ENCODE peak calls at places on chromosomes 6 and 20, in ten cellular contexts. I, J, L, Z, F, G, B, X, E and Y are unnamed samples.

GRCh38 chr6:46011241-46012085 is 4.2 kb downstream of the CLIC5 start:
- DNase-seq in G (no peak), X (no peak), E (no peak), B (no peak), I (no peak), Z (peak), F (peak), L (no peak), J (no peak), Y (no peak)

GRCh38 chr6:1285589-1286340 is 26.1 kb upstream of the FOXQ1 start:
- DNase-seq in L (no peak), E (no peak), G (peak), Z (no peak), B (no peak), F (peak), J (no peak), I (peak), X (no peak), Y (no peak)

GRCh38 chr20:35327074-35327976 is 35.1 kb upstream of the FAM83C start:
- DNase-seq in I (peak), G (no peak), X (no peak), Z (no peak), E (no peak), J (no peak), L (no peak), F (no peak), B (peak), Y (no peak)

GRCh38 chr6:111938710-111939109 is 65.5 kb upstream of the FYN start:
- DNase-seq in E (no peak), X (no peak), L (no peak), I (peak), F (peak), G (peak), B (no peak), J (no peak), Z (no peak), Y (no peak)

GRCh38 chr20:38354227-38354626 is 7.9 kb downstream of the LBP start:
- DNase-seq in G (no peak), I (no peak), L (no peak), B (no peak), X (no peak), F (no peak), J (no peak), Z (no peak), E (no peak), Y (no peak)

GRCh38 chr20:50704971-50705370 is 13.6 kb upstream of the RIPOR3 start:
- DNase-seq in J (no peak), Z (no peak), G (peak), E (no peak), F (no peak), I (peak), L (no peak), B (no peak), X (no peak), Y (no peak)

GRCh38 chr6:151482290-151482689 is 11.5 kb upstream of the CCDC170 start:
- DNase-seq in F (no peak), G (peak), B (no peak), L (no peak), X (no peak), I (peak), Z (no peak), E (no peak), J (no peak), Y (no peak)

GRCh38 chr20:57622579-57623381 is 2.6 kb upstream of the ZBP1 start:
- DNase-seq in I (peak), F (peak), Z (peak), B (peak), J (no peak), X (peak), E (no peak), L (peak), G (peak), Y (peak)

GRCh38 chr6:98998103-98998502 is 50.4 kb upstream of the FBXL4 start:
- DNase-seq in B (no peak), I (no peak), E (no peak), J (no peak), F (no peak), G (no peak), Z (no peak), X (no peak), L (no peak), Y (no peak)

GRCh38 chr6:14965340-14966102 is 280.3 kb upstream of the JARID2 start:
- DNase-seq in L (no peak), G (peak), F (no peak), X (no peak), B (no peak), J (no peak), E (no peak), Z (no peak), I (no peak), Y (no peak)

GRCh38 chr20:4102381-4102780 is 87.0 kb upstream of the RNF24 start:
- DNase-seq in Z (no peak), E (no peak), G (no peak), F (no peak), I (no peak), B (no peak), L (no peak), X (no peak), J (no peak), Y (no peak)

GRCh38 chr6:66328181-66328580 is 621.2 kb upstream of the EYS start:
- DNase-seq in G (no peak), F (no peak), E (no peak), I (no peak), X (no peak), L (no peak), Z (no peak), B (no peak), J (no peak), Y (no peak)

GRCh38 chr6:111793711-111794111 is 79.5 kb downstream of the FYN start:
- DNase-seq in B (no peak), J (no peak), Z (peak), I (no peak), L (no peak), E (no peak), G (no peak), F (no peak), X (no peak), Y (no peak)

GRCh38 chr20:47305667-47306066 is 50.8 kb downstream of the ZMYND8 start:
- DNase-seq in X (no peak), L (no peak), G (no peak), Z (no peak), B (no peak), J (no peak), E (no peak), I (peak), F (no peak), Y (no peak)

GRCh38 chr6:45614488-45615285 is 237.0 kb upstream of the SUPT3H start:
- DNase-seq in L (no peak), Z (no peak), G (no peak), F (no peak), X (no peak), E (no peak), B (no peak), I (no peak), J (no peak), Y (no peak)

GRCh38 chr20:42193119-42193518 is 574.9 kb upstream of the CHD6 start:
- DNase-seq in I (no peak), X (no peak), G (no peak), Z (no peak), F (no peak), E (no peak), L (no peak), B (no peak), J (no peak), Y (no peak)

GRCh38 chr20:2006452-2007381 is 12.9 kb upstream of the PDYN start:
- DNase-seq in L (peak), G (peak), B (no peak), E (no peak), F (no peak), I (peak), Z (peak), J (no peak), X (no peak), Y (peak)

GRCh38 chr6:114342086-114342825 is 567 bp downstream of the HS3ST5 start:
- DNase-seq in J (peak), B (no peak), E (no peak), X (peak), Z (no peak), L (no peak), G (no peak), F (no peak), I (peak), Y (no peak)

GRCh38 chr6:71388068-71388744 is 99.6 kb downstream of the OGFRL1 start:
- DNase-seq in L (no peak), G (no peak), B (no peak), E (no peak), J (no peak), Z (no peak), I (no peak), X (no peak), F (no peak), Y (no peak)

GRCh38 chr20:34997774-34998173 is 42.1 kb downstream of the MYH7B start:
- DNase-seq in F (no peak), B (no peak), E (no peak), J (no peak), L (no peak), I (no peak), X (no peak), G (no peak), Z (no peak), Y (no peak)